ENCODE peak calls at places on chromosomes 11 and 22, in seven cellular contexts. One of them, this sample, is unnamed.

GRCh38 chr11:100562102-100562501 is 125.0 kb upstream of the ARHGAP42 start:
- DNase-seq in Panc1: no peak
- DNase-seq in neural crest cell: no peak
- DNase-seq in nucleus accumbens: no peak
- DNase-seq in SK-MEL-5: no peak
- DNase-seq in endothelial cell of umbilical vein: peak; percentile 93
- DNase-seq in GM10248: no peak
- DNase-seq in this sample: peak; percentile 37

GRCh38 chr22:44590291-44590690 is 92.3 kb upstream of the RTL6 start:
- DNase-seq in SK-MEL-5: no peak
- DNase-seq in GM10248: no peak
- DNase-seq in nucleus accumbens: no peak
- DNase-seq in neural crest cell: no peak
- DNase-seq in endothelial cell of umbilical vein: no peak
- DNase-seq in Panc1: no peak
- DNase-seq in this sample: no peak

GRCh38 chr11:46391578-46392420 is at the start of gene CHRM4:
- DNase-seq in SK-MEL-5: peak; percentile 59
- DNase-seq in Panc1: no peak
- DNase-seq in GM10248: peak; percentile 75
- DNase-seq in nucleus accumbens: peak; percentile 25
- DNase-seq in neural crest cell: peak; percentile 51
- DNase-seq in endothelial cell of umbilical vein: peak; percentile 40
- DNase-seq in this sample: no peak

GRCh38 chr11:5280582-5281102 is 10.9 kb upstream of the HBE1 start:
- DNase-seq in nucleus accumbens: no peak
- DNase-seq in Panc1: peak; percentile 100
- DNase-seq in neural crest cell: no peak
- DNase-seq in GM10248: peak; percentile 53
- DNase-seq in endothelial cell of umbilical vein: peak; percentile 96
- DNase-seq in SK-MEL-5: peak; percentile 42
- DNase-seq in this sample: peak; percentile 94

GRCh38 chr11:442611-443081 is 835 bp upstream of the ANO9 start:
- DNase-seq in neural crest cell: no peak
- DNase-seq in SK-MEL-5: no peak
- DNase-seq in Panc1: no peak
- DNase-seq in nucleus accumbens: no peak
- DNase-seq in GM10248: no peak
- DNase-seq in endothelial cell of umbilical vein: no peak
- DNase-seq in this sample: no peak

GRCh38 chr11:73838443-73839122 is 38.1 kb downstream of the COA4 start:
- DNase-seq in SK-MEL-5: peak; percentile 16
- DNase-seq in neural crest cell: no peak
- DNase-seq in Panc1: no peak
- DNase-seq in GM10248: no peak
- DNase-seq in endothelial cell of umbilical vein: no peak
- DNase-seq in nucleus accumbens: no peak
- DNase-seq in this sample: no peak

GRCh38 chr22:44592466-44593180 is 94.6 kb upstream of the RTL6 start:
- DNase-seq in GM10248: no peak
- DNase-seq in SK-MEL-5: no peak
- DNase-seq in endothelial cell of umbilical vein: no peak
- DNase-seq in Panc1: no peak
- DNase-seq in neural crest cell: no peak
- DNase-seq in nucleus accumbens: no peak
- DNase-seq in this sample: no peak

GRCh38 chr22:24120029-24120428 is 61.3 kb upstream of the SUSD2 start:
- DNase-seq in SK-MEL-5: no peak
- DNase-seq in neural crest cell: no peak
- DNase-seq in GM10248: no peak
- DNase-seq in endothelial cell of umbilical vein: no peak
- DNase-seq in Panc1: no peak
- DNase-seq in nucleus accumbens: no peak
- DNase-seq in this sample: no peak

GRCh38 chr11:40316171-40316570 is 1143.3 kb downstream of the LRRC4C start:
- DNase-seq in Panc1: no peak
- DNase-seq in GM10248: no peak
- DNase-seq in endothelial cell of umbilical vein: no peak
- DNase-seq in SK-MEL-5: no peak
- DNase-seq in neural crest cell: no peak
- DNase-seq in nucleus accumbens: no peak
- DNase-seq in this sample: no peak

GRCh38 chr11:44618561-44619425 is 53.3 kb downstream of the CD82 start:
- DNase-seq in GM10248: no peak
- DNase-seq in SK-MEL-5: no peak
- DNase-seq in Panc1: no peak
- DNase-seq in endothelial cell of umbilical vein: no peak
- DNase-seq in neural crest cell: no peak
- DNase-seq in nucleus accumbens: no peak
- DNase-seq in this sample: no peak

This sample was measured in RCC 7860.